ENCODE peak calls at places on chromosomes 11 and 22, in five cellular contexts. Z is neural progenitor cell, N is cardiac muscle cell, D is IMR-90, Y is WTC11. S is an unnamed sample.

GRCh38 chr11:67280791-67281551 is 8.1 kb upstream of the ANKRD13D start:
- DNase-seq in Z (no peak), N (no peak), D (no peak), Y (no peak), S (no peak)

GRCh38 chr22:44153705-44154104 is 27.0 kb upstream of the PARVG start:
- DNase-seq in D (no peak), Z (no peak), N (no peak), Y (no peak), S (no peak)

GRCh38 chr22:41197808-41198585 is 7.1 kb upstream of the L3MBTL2 start:
- DNase-seq in Y (peak), D (no peak), N (no peak), Z (peak), S (no peak)

GRCh38 chr11:134145715-134146114 is 76.8 kb downstream of the JAM3 start:
- DNase-seq in Z (no peak), N (no peak), D (no peak), Y (no peak), S (no peak)

GRCh38 chr11:35214792-35215193 is 75.8 kb downstream of the CD44 start:
- DNase-seq in D (peak), Y (peak), N (peak), Z (peak), S (no peak)

GRCh38 chr11:12137005-12137690 is 26.8 kb downstream of the MICAL2 start:
- DNase-seq in Z (no peak), Y (no peak), D (no peak), N (no peak), S (no peak)

GRCh38 chr11:26017322-26017860 is 314.5 kb upstream of the ANO3 start:
- DNase-seq in Z (no peak), Y (no peak), D (no peak), N (no peak), S (no peak)

GRCh38 chr22:46007848-46008261 is 30.9 kb upstream of the WNT7B start:
- DNase-seq in Y (no peak), D (peak), N (peak), Z (no peak), S (no peak)

GRCh38 chr11:85709983-85710382 is 24.0 kb upstream of the CCDC89 start:
- DNase-seq in Z (no peak), Y (no peak), N (no peak), D (no peak), S (no peak)

GRCh38 chr22:39960791-39961746 is 872 bp downstream of the TMA7B start:
- DNase-seq in Z (no peak), D (peak), N (peak), Y (no peak), S (no peak)

GRCh38 chr11:16321148-16321547 is 35.2 kb downstream of the SOX6 start:
- DNase-seq in D (peak), N (no peak), Y (no peak), Z (no peak), S (no peak)

GRCh38 chr22:44261861-44262595 is 50.7 kb downstream of the SHISAL1 start:
- DNase-seq in N (peak), Z (no peak), D (no peak), Y (peak), S (peak)

GRCh38 chr11:120142072-120142423 is 4.1 kb upstream of the TRIM29 start:
- DNase-seq in Y (no peak), Z (no peak), N (no peak), D (no peak), S (no peak)

GRCh38 chr11:2934611-2935239 is 5.5 kb upstream of the PHLDA2 start:
- DNase-seq in D (no peak), N (no peak), Z (no peak), Y (peak), S (no peak)

GRCh38 chr22:19545935-19546207 is 21.7 kb upstream of the CLDN5 start:
- DNase-seq in N (no peak), D (no peak), Z (no peak), Y (no peak), S (no peak)

GRCh38 chr22:26585104-26585790 is 4.7 kb downstream of the TPST2 start:
- DNase-seq in D (peak), Y (no peak), Z (no peak), N (peak), S (no peak)

GRCh38 chr11:72343159-72343756 is 91.1 kb downstream of the CLPB start:
- DNase-seq in N (peak), Y (no peak), Z (no peak), D (no peak), S (no peak)

GRCh38 chr11:130464289-130464812 is 15.9 kb downstream of the ADAMTS15 start:
- DNase-seq in Z (no peak), D (peak), Y (no peak), N (peak), S (no peak)

GRCh38 chr11:66784575-66784974 is 55.6 kb upstream of the SPTBN2 start:
- DNase-seq in D (peak), Y (no peak), Z (no peak), N (peak), S (no peak)

GRCh38 chr22:45262195-45262930 is 21.7 kb upstream of the KIAA0930 start:
- DNase-seq in N (no peak), Y (no peak), Z (no peak), D (no peak), S (no peak)

GRCh38 chr11:128884703-128885338 is 6.3 kb upstream of the KCNJ5 start:
- DNase-seq in D (peak), N (peak), Y (peak), Z (peak), S (no peak)

GRCh38 chr11:122797651-122798050 is 40.6 kb upstream of the CRTAM start:
- DNase-seq in D (no peak), N (peak), Z (no peak), Y (no peak), S (no peak)

GRCh38 chr11:538431-539051 is 1.2 kb downstream of the LRRC56 start:
- DNase-seq in D (no peak), N (no peak), Z (no peak), Y (no peak), S (no peak)

GRCh38 chr11:721913-722811 is 16.1 kb downstream of the EPS8L2 start:
- DNase-seq in N (no peak), Z (no peak), Y (no peak), D (no peak), S (peak)

GRCh38 chr11:107177106-107177477 is 158.8 kb upstream of the GUCY1A2 start:
- DNase-seq in Y (no peak), D (no peak), Z (no peak), N (no peak), S (no peak)

GRCh38 chr22:26066534-26066933 is 102.7 kb upstream of the SEZ6L start:
- DNase-seq in Y (peak), N (no peak), D (no peak), Z (peak), S (no peak)

GRCh38 chr11:73360743-73361369 is 15.3 kb upstream of the RELT start:
- DNase-seq in Z (no peak), D (no peak), Y (no peak), N (no peak), S (no peak)

GRCh38 chr11:73359341-73359740 is 16.9 kb upstream of the RELT start:
- DNase-seq in D (peak), Z (no peak), Y (no peak), N (peak), S (no peak)

GRCh38 chr11:73361953-73362776 is 14.0 kb upstream of the RELT start:
- DNase-seq in D (no peak), N (no peak), Y (peak), Z (peak), S (no peak)

GRCh38 chr11:73358071-73358470 is 18.1 kb upstream of the RELT start:
- DNase-seq in N (no peak), Y (no peak), Z (no peak), D (peak), S (no peak)

GRCh38 chr11:73359930-73360742 is 16.1 kb upstream of the RELT start:
- DNase-seq in Z (peak), D (peak), Y (peak), N (peak), S (no peak)
- TF ChIP-seq CTCF in Z (peak), D (peak), Y (no peak), N (peak), S (peak)

DNA sequence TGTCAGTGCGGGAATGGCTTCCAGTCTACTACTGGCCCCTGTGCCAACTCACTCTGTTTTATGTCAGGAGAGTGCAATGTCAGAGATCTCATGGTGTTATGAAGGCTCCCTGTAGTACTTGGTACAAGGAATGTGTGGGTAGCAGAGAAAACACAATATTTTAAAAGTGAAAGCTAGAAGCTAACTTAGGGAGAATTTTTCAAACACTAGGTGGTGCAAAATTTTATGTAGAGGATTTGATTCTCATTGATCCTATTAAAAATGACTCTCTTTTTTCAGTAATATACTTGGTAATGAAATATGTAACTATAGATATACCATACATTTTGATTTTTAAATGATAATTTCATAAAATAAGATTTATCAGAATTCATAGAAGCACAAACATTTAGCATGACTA is 134.7 kb downstream of the JRKL start:
- DNase-seq in Y (no peak), Z (no peak), N (peak), D (peak), S (no peak)
- TF ChIP-seq CTCF in Y (no peak), Z (no peak), N (peak), D (no peak), S (peak)

GRCh38 chr11:6388747-6389146 is 1.5 kb upstream of the SMPD1 start:
- DNase-seq in D (no peak), Y (no peak), N (no peak), Z (no peak), S (no peak)

GRCh38 chr11:6389921-6390717 is at the start of gene SMPD1:
- DNase-seq in Z (peak), N (peak), Y (peak), D (peak), S (peak)

GRCh38 chr11:6390718-6391547 is 659 bp downstream of the SMPD1 start:
- DNase-seq in Z (no peak), D (no peak), Y (no peak), N (no peak), S (no peak)

GRCh38 chr11:6393989-6394670 is 3.9 kb downstream of the SMPD1 start:
- DNase-seq in Z (no peak), Y (no peak), N (no peak), D (no peak), S (no peak)

DNA sequence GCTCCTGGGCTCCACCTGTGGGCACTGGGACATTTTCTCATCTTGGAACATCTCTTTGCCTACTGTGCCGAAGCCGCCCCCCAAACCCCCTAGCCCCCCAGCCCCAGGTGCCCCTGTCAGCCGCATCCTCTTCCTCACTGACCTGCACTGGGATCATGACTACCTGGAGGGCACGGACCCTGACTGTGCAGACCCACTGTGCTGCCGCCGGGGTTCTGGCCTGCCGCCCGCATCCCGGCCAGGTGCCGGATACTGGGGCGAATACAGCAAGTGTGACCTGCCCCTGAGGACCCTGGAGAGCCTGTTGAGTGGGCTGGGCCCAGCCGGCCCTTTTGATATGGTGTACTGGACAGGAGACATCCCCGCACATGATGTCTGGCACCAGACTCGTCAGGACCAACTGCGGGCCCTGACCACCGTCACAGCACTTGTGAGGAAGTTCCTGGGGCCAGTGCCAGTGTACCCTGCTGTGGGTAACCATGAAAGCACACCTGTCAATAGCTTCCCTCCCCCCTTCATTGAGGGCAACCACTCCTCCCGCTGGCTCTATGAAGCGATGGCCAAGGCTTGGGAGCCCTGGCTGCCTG is 1.4 kb downstream of the SMPD1 start:
- DNase-seq in Z (no peak), N (no peak), Y (no peak), D (no peak), S (no peak)
- TF ChIP-seq CTCF in Z (no peak), N (no peak), Y (no peak), D (no peak), S (no peak)

GRCh38 chr22:50018608-50019291 is 6.2 kb upstream of the IL17REL start:
- DNase-seq in D (no peak), N (no peak), Z (no peak), Y (no peak), S (no peak)

GRCh38 chr22:50025993-50026392 is 13.4 kb upstream of the IL17REL start:
- DNase-seq in Z (no peak), D (no peak), N (no peak), Y (no peak), S (no peak)

GRCh38 chr22:50019316-50019715 is 6.8 kb upstream of the IL17REL start:
- DNase-seq in D (no peak), Y (no peak), N (no peak), Z (no peak), S (no peak)

GRCh38 chr22:50020606-50021005 is 8.0 kb upstream of the IL17REL start:
- DNase-seq in Z (no peak), Y (no peak), N (no peak), D (no peak), S (no peak)

GRCh38 chr22:50022171-50022819 is 9.7 kb upstream of the IL17REL start:
- DNase-seq in N (no peak), Z (no peak), Y (no peak), D (no peak), S (no peak)
- TF ChIP-seq CTCF in N (no peak), Z (no peak), Y (no peak), D (no peak), S (no peak)

DNA sequence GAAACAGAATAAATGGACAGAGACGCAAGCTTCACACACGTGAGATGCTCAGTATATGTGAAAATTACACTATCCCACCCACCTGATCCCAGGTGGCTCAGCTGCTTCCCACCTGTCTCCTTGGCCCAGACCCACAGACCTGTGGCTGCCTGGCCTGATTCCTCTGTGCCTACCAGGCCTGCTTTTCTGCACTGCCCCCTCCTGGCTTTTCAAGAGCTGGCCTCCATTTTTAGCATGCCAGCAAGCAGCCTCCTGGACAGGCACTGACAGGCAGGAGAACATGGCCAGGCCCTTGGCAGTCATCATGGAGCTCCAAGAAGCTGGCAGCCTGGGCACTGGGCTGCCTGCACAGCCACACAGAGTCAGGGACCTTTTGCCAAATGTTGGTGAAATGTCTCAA is 79.5 kb upstream of the HMGXB4 start:
- DNase-seq in D (no peak), Y (peak), N (no peak), Z (peak), S (no peak)
- TF ChIP-seq CTCF in D (no peak), Y (no peak), N (no peak), Z (peak), S (no peak)

GRCh38 chr11:77062924-77063323 is 3.8 kb upstream of the CAPN5 start:
- DNase-seq in D (no peak), N (no peak), Y (no peak), Z (no peak), S (peak)
- TF ChIP-seq CTCF in D (no peak), N (peak), Y (no peak), Z (peak), S (no peak)

GRCh38 chr11:118519549-118519948 is 7.7 kb upstream of the TTC36 start:
- DNase-seq in D (no peak), Z (no peak), N (no peak), Y (no peak), S (no peak)

GRCh38 chr11:118524757-118525465 is 2.4 kb upstream of the TTC36 start:
- DNase-seq in N (no peak), Z (no peak), Y (no peak), D (no peak), S (no peak)

GRCh38 chr11:118521892-118522311 is 5.4 kb upstream of the TTC36 start:
- DNase-seq in Z (no peak), Y (no peak), D (no peak), N (peak), S (no peak)

GRCh38 chr11:118524356-118524755 is 2.9 kb upstream of the TTC36 start:
- DNase-seq in D (no peak), Y (no peak), N (no peak), Z (no peak), S (no peak)

GRCh38 chr11:118522571-118523072 is 4.7 kb upstream of the TTC36 start:
- DNase-seq in Z (peak), N (peak), D (peak), Y (peak), S (no peak)
- TF ChIP-seq CTCF in Z (peak), N (peak), D (peak), Y (no peak), S (peak)

GRCh38 chr11:112797653-112798293 is 163.4 kb upstream of the NCAM1 start:
- DNase-seq in Z (peak), N (peak), Y (peak), D (no peak), S (no peak)
- TF ChIP-seq CTCF in Z (peak), N (peak), Y (peak), D (peak), S (peak)

DNA sequence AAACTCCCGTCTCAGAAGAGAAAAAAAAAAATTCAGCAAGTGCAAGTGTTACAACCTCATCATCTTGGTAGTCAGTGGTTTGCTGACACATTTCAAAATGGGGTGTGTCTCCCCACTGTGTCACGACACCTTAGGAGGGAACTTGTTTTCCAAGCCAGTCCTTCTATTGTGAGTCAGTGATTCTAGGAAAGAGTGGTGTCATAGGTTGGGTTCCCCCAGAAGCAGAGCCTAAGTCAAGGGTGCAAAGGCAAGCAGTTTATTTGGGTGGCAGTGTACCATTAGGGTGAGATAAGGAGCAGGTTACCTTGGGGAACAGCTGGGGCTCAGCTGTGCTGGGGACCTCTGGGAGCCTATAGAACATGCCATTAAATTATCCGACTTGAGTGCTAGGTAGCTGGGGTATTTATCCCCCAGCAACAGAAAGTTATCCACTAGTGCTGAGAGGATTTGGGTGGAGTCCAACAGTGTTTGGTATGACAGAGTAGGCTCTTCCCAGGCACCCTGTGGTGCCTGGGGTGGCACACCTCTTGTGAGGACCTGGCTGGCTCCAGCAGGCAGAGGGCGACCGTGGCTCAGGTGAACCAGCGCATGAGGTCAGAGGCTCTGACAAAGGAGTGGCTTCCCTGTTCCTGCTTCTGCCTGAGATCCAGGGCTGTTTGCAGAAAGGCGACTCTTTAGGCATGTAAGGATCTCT is 41.7 kb downstream of the KIAA1671 start:
- DNase-seq in N (no peak), Y (peak), Z (peak), D (no peak), S (no peak)
- TF ChIP-seq CTCF in N (no peak), Y (no peak), Z (no peak), D (no peak), S (no peak)

S was measured in type B pancreatic cell.